ENCODE peak calls at places on chromosomes 3 and 15, in five cellular contexts. H is naive thymus-derived CD4-positive, alpha-beta T cell; X is tibial artery; I is lower lobe of right lung; F is ovary. O is an unnamed sample.

GRCh38 chr3:125137432-125138033 is 75.0 kb downstream of the SLC12A8 start:
- DNase-seq in I (no peak), F (no peak), X (no peak), H (no peak), O (no peak)

GRCh38 chr3:151404316-151404715 is 19.8 kb upstream of the P2RY12 start:
- DNase-seq in I (no peak), X (no peak), F (no peak), H (no peak), O (no peak)

GRCh38 chr15:77580991-77581682 is 51.6 kb downstream of the LINGO1 start:
- DNase-seq in H (no peak), I (no peak), F (no peak), X (peak; percentile 79), O (no peak)

GRCh38 chr3:122964844-122965243 is 62.7 kb downstream of the SEMA5B start:
- DNase-seq in F (no peak), H (no peak), X (no peak), I (no peak), O (no peak)

GRCh38 chr3:43105224-43105596 is 669 bp downstream of the POMGNT2 start:
- DNase-seq in F (no peak), H (no peak), X (no peak), I (no peak), O (no peak)

GRCh38 chr3:178823556-178824229 is 247.9 kb downstream of the ZMAT3 start:
- DNase-seq in H (no peak), X (no peak), I (no peak), F (no peak), O (no peak)

GRCh38 chr3:131020122-131020693 is 6.4 kb downstream of the ASTE1 start:
- DNase-seq in X (no peak), H (no peak), I (no peak), F (no peak), O (no peak)

GRCh38 chr3:141561426-141562034 is 74.7 kb downstream of the RASA2 start:
- DNase-seq in I (no peak), H (peak; percentile 76), F (no peak), X (no peak), O (peak; percentile 81)

GRCh38 chr3:69085543-69086132 is 901 bp downstream of the ARL6IP5 start:
- DNase-seq in I (peak; percentile 49), H (no peak), F (no peak), X (peak; percentile 71), O (no peak)

GRCh38 chr3:159487304-159487703 is 501.3 kb upstream of the IL12A start:
- DNase-seq in H (no peak), X (no peak), I (no peak), F (no peak), O (no peak)

GRCh38 chr3:194808709-194809108 is 123.0 kb downstream of the FAM43A start:
- DNase-seq in F (no peak), H (no peak), I (no peak), X (no peak), O (no peak)

GRCh38 chr15:42593143-42593542 is 17.7 kb downstream of the STARD9 start:
- DNase-seq in I (no peak), H (no peak), F (peak; percentile 51), X (no peak), O (no peak)

GRCh38 chr15:68643216-68643830 is 64.5 kb downstream of the CORO2B start:
- DNase-seq in H (no peak), X (peak; percentile 21), F (peak; percentile 24), I (no peak), O (no peak)

GRCh38 chr15:34812369-34812768 is 17.0 kb upstream of the ACTC1 start:
- DNase-seq in F (no peak), H (no peak), X (no peak), I (no peak), O (no peak)

GRCh38 chr3:63872135-63872924 is 8.7 kb downstream of the ATXN7 start:
- DNase-seq in X (no peak), I (no peak), F (no peak), H (no peak), O (no peak)

GRCh38 chr3:59880717-59881116 is 830.9 kb upstream of the CFAP20DC start:
- DNase-seq in F (no peak), H (no peak), I (no peak), X (no peak), O (no peak)

GRCh38 chr15:100771745-100772144 is 107.9 kb upstream of the ALDH1A3 start:
- DNase-seq in X (no peak), H (no peak), I (no peak), F (peak; percentile 31), O (no peak)

GRCh38 chr3:13262493-13263211 is 157.5 kb downstream of the NUP210 start:
- DNase-seq in F (no peak), I (no peak), H (peak; percentile 25), X (no peak), O (peak; percentile 64)

GRCh38 chr3:23161896-23162570 is 41.1 kb upstream of the UBE2E2 start:
- DNase-seq in I (no peak), H (no peak), X (no peak), F (no peak), O (no peak)

GRCh38 chr3:31531465-31531991 is 1.2 kb upstream of the STT3B start:
- DNase-seq in F (no peak), H (no peak), X (no peak), I (no peak), O (no peak)

GRCh38 chr3:128316456-128316855 is 150.2 kb downstream of the DNAJB8 start:
- DNase-seq in H (peak; percentile 87), F (peak; percentile 80), X (no peak), I (no peak), O (peak; percentile 99)

GRCh38 chr3:69881756-69882428 is 117.6 kb upstream of the SAMMSON start:
- DNase-seq in F (no peak), X (no peak), H (no peak), I (no peak), O (no peak)

GRCh38 chr3:159721324-159721723 is 267.3 kb upstream of the IL12A start:
- DNase-seq in I (no peak), F (no peak), H (no peak), X (no peak), O (no peak)

GRCh38 chr15:38054488-38054887 is 120.0 kb downstream of the TMCO5A start:
- DNase-seq in H (no peak), F (no peak), I (no peak), X (no peak), O (no peak)

GRCh38 chr3:143736205-143736604 is 112.1 kb downstream of the SLC9A9 start:
- DNase-seq in F (no peak), X (no peak), I (no peak), H (no peak), O (no peak)

GRCh38 chr3:138284957-138285477 is 44.6 kb downstream of the NME9 start:
- DNase-seq in F (no peak), X (no peak), H (no peak), I (no peak), O (no peak)

GRCh38 chr3:100525753-100526612 is 33.6 kb downstream of the TMEM45A start:
- DNase-seq in I (no peak), H (no peak), X (no peak), F (no peak), O (no peak)

GRCh38 chr3:124793054-124793740 is 62.9 kb downstream of the UMPS start:
- DNase-seq in I (no peak), F (no peak), H (no peak), X (no peak), O (no peak)

GRCh38 chr3:28699283-28699682 is 350.7 kb upstream of the AZI2 start:
- DNase-seq in H (no peak), X (no peak), F (no peak), I (no peak), O (no peak)

GRCh38 chr3:164155386-164155785 is 922.9 kb downstream of the SI start:
- DNase-seq in I (no peak), H (no peak), F (no peak), X (no peak), O (no peak)

GRCh38 chr15:45648521-45649200 is 13.8 kb downstream of the SQOR start:
- DNase-seq in X (no peak), I (no peak), H (no peak), F (no peak), O (no peak)
- H3K4me3 ChIP-seq in X (no peak overlapping the region), I (no peak overlapping the region), H (no peak overlapping the region), F (no peak overlapping the region), O (no peak overlapping the region)

GRCh38 chr15:66655511-66655910 is 46.5 kb upstream of the SMAD6 start:
- DNase-seq in X (no peak), I (no peak), F (no peak), H (no peak), O (no peak)
- H3K4me3 ChIP-seq in X (no peak overlapping the region), I (peak overlapping the region; percentile 45), F (no peak overlapping the region), H (peak overlapping the region; percentile 24), O (no peak overlapping the region)

GRCh38 chr3:51705276-51706020 is 1.4 kb upstream of the GRM2 start:
- DNase-seq in F (no peak), H (no peak), I (peak; percentile 14), X (peak; percentile 31), O (no peak)

GRCh38 chr3:51708216-51708845 is 1.5 kb downstream of the GRM2 start:
- DNase-seq in H (no peak), F (no peak), I (no peak), X (peak; percentile 38), O (no peak)

GRCh38 chr3:51706021-51706485 is 815 bp upstream of the GRM2 start:
- DNase-seq in I (peak; percentile 12), H (no peak), X (peak; percentile 17), F (peak; percentile 29), O (no peak)

GRCh38 chr3:51709004-51709420 is 2.1 kb downstream of the GRM2 start:
- DNase-seq in F (peak; percentile 23), I (no peak), H (no peak), X (peak; percentile 59), O (no peak)

GRCh38 chr3:51706788-51707731 is at the start of gene GRM2:
- DNase-seq in H (peak; percentile 35), X (peak; percentile 75), I (peak; percentile 81), F (peak; percentile 88), O (no peak)
- H3K4me3 ChIP-seq in H (no peak within 1 kb of the TSS), X (no peak within 1 kb of the TSS), I (peak within 1 kb of the TSS; percentile 37), F (peak within 1 kb of the TSS; percentile 10), O (no peak within 1 kb of the TSS)

GRCh38 chr3:115624029-115624645 is 827 bp downstream of the GAP43 start:
- DNase-seq in I (no peak), X (no peak), H (no peak), F (no peak), O (no peak)
- H3K4me3 ChIP-seq in I (no peak overlapping the region), X (no peak overlapping the region), H (no peak overlapping the region), F (no peak overlapping the region), O (no peak overlapping the region)

DNA sequence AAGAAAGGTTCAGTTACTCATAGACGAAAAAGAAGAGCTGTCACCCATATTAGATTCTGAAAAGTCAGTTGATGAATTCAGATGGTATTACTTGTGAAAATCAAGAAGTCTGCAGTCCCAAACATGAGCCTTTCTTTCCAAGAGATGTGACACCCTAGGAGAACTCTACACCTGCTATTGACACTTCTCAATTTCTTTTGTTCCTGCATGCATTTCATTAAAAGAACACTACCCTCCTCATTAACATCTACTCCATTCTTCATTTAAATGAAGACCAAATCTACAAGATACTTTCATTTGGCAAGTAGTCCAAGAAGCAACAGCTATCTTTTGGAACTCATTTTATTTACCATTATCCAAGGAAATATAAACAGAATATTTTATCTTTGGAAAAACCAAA is 6.6 kb downstream of the GABRB3 start:
- DNase-seq in X (no peak), H (no peak), I (no peak), F (no peak), O (no peak)
- H3K4me3 ChIP-seq in X (no peak overlapping the region), H (no peak overlapping the region), I (no peak overlapping the region), F (no peak overlapping the region), O (no peak overlapping the region)

GRCh38 chr3:133674290-133674912 is 12.7 kb upstream of the TOPBP1 start:
- DNase-seq in X (no peak), I (no peak), F (no peak), H (no peak), O (no peak)
- H3K4me3 ChIP-seq in X (no peak overlapping the region), I (no peak overlapping the region), F (no peak overlapping the region), H (no peak overlapping the region), O (no peak overlapping the region)